ENCODE peak calls at places on chromosome 16, in ten cellular contexts. R is cardiac muscle cell, M is testis, U is endodermal cell, G is OCI-LY7, N is IMR-90, Y is lung, V is mammary epithelial cell, L is astrocyte, A is left lung. W is an unnamed sample.

GRCh38 chr16:79195948-79196347 is 404.6 kb downstream of the MAF start:
- DNase-seq in R (no peak), G (no peak), L (no peak), V (no peak), U (no peak), N (no peak), Y (no peak), M (no peak), A (no peak), W (no peak)

GRCh38 chr16:65069766-65070165 is 52.1 kb downstream of the CDH11 start:
- DNase-seq in U (no peak), Y (no peak), A (no peak), R (no peak), N (peak; percentile 61), L (no peak), M (no peak), G (no peak), V (no peak), W (no peak)

GRCh38 chr16:12729448-12729847 is 74.2 kb downstream of the CPPED1 start:
- DNase-seq in A (no peak), L (peak; percentile 65), N (peak; percentile 30), G (no peak), R (no peak), M (no peak), V (peak; percentile 52), U (no peak), Y (no peak), W (no peak)

GRCh38 chr16:11310997-11311561 is 29.9 kb upstream of the PRM1 start:
- DNase-seq in V (no peak), R (no peak), N (no peak), G (peak; percentile 93), A (no peak), M (no peak), U (no peak), L (no peak), Y (no peak), W (no peak)

GRCh38 chr16:67260426-67261063 is 11.8 kb downstream of the SLC9A5 start:
- DNase-seq in R (peak; percentile 73), G (peak; percentile 77), U (peak; percentile 75), N (peak; percentile 72), V (peak; percentile 50), Y (no peak), M (no peak), L (no peak), A (no peak), W (peak; percentile 62)

GRCh38 chr16:12637002-12637401 is 166.7 kb downstream of the CPPED1 start:
- DNase-seq in U (peak; percentile 85), A (no peak), N (no peak), V (no peak), R (peak; percentile 18), L (no peak), G (no peak), Y (no peak), M (no peak), W (no peak)

GRCh38 chr16:55364811-55365210 is 40.8 kb downstream of the IRX6 start:
- DNase-seq in L (no peak), N (no peak), R (no peak), V (no peak), A (no peak), M (no peak), G (no peak), U (no peak), Y (no peak), W (no peak)

GRCh38 chr16:81558444-81559175 is 114.0 kb downstream of the CMIP start:
- DNase-seq in U (peak; percentile 79), Y (peak; percentile 76), L (no peak), M (no peak), A (peak; percentile 81), G (no peak), N (no peak), R (no peak), V (no peak), W (no peak)

GRCh38 chr16:55357241-55357640 is 33.2 kb downstream of the IRX6 start:
- DNase-seq in U (no peak), V (no peak), N (no peak), L (no peak), G (no peak), Y (no peak), M (no peak), R (no peak), A (no peak), W (no peak)

GRCh38 chr16:30185683-30186421 is 2.5 kb downstream of the CORO1A start:
- DNase-seq in M (no peak), G (peak; percentile 90), U (peak; percentile 43), A (peak; percentile 77), V (no peak), R (no peak), Y (peak; percentile 57), L (no peak), N (no peak), W (no peak)

GRCh38 chr16:28495098-28495793 is 803 bp downstream of the APOBR start:
- DNase-seq in G (no peak), M (no peak), A (no peak), N (no peak), V (no peak), R (no peak), U (no peak), L (no peak), Y (no peak), W (no peak)
- H3K4me3 ChIP-seq in G (peak overlapping the region; percentile 88), M (no peak overlapping the region), A (peak overlapping the region; percentile 15), N (no peak overlapping the region), V (no peak overlapping the region), R (no peak overlapping the region), U (no peak overlapping the region), L (no peak overlapping the region), Y (no peak overlapping the region), W (no peak overlapping the region)

GRCh38 chr16:85718153-85718477 is 29.4 kb upstream of the GINS2 start:
- DNase-seq in G (no peak), U (no peak), L (no peak), A (no peak), Y (no peak), R (no peak), V (no peak), N (no peak), M (no peak), W (no peak)
- TF ChIP-seq CTCF in G (no peak), U (no peak), L (no peak), A (no peak), Y (no peak), R (no peak), V (no peak), N (no peak), M (no peak), W (no peak)

DNA sequence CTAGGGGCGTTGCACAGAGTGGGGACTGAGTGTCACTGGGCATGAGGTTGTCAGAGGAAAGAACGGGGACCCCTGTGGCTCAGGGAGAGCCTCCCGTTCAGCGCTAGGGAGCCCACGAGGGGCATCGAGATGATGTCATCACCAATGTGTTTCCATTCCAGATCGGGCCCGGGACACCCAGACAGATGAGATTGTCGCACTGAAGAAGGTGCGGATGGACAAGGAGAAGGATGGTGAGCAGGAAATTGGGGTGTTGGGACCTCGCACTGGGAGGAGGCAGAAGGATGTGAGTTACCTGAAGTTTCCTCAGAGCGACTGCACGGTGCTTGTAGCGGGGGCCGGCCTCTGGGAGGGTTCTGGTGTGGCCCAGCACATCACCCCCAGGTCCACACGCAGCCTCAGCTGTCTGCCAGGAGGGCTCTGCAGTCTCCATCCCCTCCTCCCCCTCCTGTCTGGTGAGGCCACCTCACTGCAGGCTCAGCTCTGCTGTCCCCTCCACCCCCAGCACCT is 4.0 kb downstream of the CDK10 start:
- DNase-seq in N (no peak), G (no peak), U (no peak), L (no peak), V (no peak), R (no peak), A (no peak), M (no peak), Y (no peak), W (no peak)
- H3K4me1 ChIP-seq in N (peaks cover 3% of the 10 kb centered on the region), G (peaks cover 13% of the 10 kb centered on the region), U (no peaks in the 10 kb centered on the region), L (peaks cover 10% of the 10 kb centered on the region), V (peaks cover 5% of the 10 kb centered on the region), R (peaks cover 7% of the 10 kb centered on the region), A (peaks cover 13% of the 10 kb centered on the region), M (peaks cover 7% of the 10 kb centered on the region), Y (peaks cover 5% of the 10 kb centered on the region), W (no peaks in the 10 kb centered on the region)

GRCh38 chr16:49854227-49855203 is 1.4 kb downstream of the ZNF423 start:
- DNase-seq in V (no peak), U (peak; percentile 81), M (no peak), G (peak; percentile 19), Y (no peak), N (no peak), A (no peak), L (no peak), R (peak; percentile 70), W (peak; percentile 75)
- H3K4me3 ChIP-seq in V (no peak overlapping the region), U (peak overlapping the region; percentile 64), M (peak overlapping the region; percentile 74), G (peak overlapping the region; percentile 68), Y (peak overlapping the region; percentile 67), N (peak overlapping the region; percentile 71), A (peak overlapping the region; percentile 56), L (peak overlapping the region; percentile 51), R (peak overlapping the region; percentile 99), W (peak overlapping the region; percentile 77)

GRCh38 chr16:21611546-21612384 is 12.4 kb downstream of the METTL9 start:
- DNase-seq in N (no peak), L (peak; percentile 18), R (no peak), M (no peak), U (no peak), Y (no peak), G (no peak), A (no peak), V (no peak), W (no peak)

GRCh38 chr16:21618261-21618660 is 18.9 kb downstream of the METTL9 start:
- DNase-seq in R (no peak), N (no peak), L (no peak), V (no peak), Y (no peak), A (no peak), G (no peak), U (no peak), M (no peak), W (no peak)

GRCh38 chr16:21611178-21611545 is 11.8 kb downstream of the METTL9 start:
- DNase-seq in A (no peak), L (no peak), G (no peak), Y (no peak), V (no peak), U (no peak), N (peak; percentile 65), R (no peak), M (no peak), W (no peak)

GRCh38 chr16:21613361-21613760 is 14.0 kb downstream of the METTL9 start:
- DNase-seq in G (no peak), A (no peak), M (no peak), V (no peak), U (no peak), N (no peak), L (no peak), Y (no peak), R (no peak), W (no peak)

DNA sequence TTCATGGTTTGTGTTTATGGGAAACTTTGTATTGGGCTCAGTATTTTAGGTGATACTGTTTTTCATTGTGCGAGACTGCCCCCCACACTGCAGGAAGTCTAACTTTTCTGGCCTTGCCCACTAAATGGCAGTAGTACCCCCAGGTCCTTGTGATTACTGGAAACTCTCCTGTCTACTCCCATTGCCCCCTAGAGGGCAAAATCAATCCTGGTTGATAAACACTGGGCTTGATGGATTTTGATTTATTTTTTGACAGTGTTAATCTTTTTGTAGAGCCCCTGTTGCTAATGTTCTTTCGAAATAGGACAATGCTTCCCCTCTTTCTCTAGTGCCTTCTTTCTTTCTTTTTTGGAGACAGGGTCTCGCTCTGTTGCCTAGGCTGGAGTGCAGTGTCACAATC is 15.5 kb downstream of the METTL9 start:
- DNase-seq in Y (no peak), R (no peak), V (no peak), U (no peak), N (no peak), L (no peak), M (no peak), A (no peak), G (no peak), W (no peak)
- TF ChIP-seq CTCF in Y (no peak), R (no peak), V (peak; percentile 3), U (peak; percentile 67), N (no peak), L (no peak), M (no peak), A (no peak), G (peak; percentile 71), W (peak; percentile 40)

GRCh38 chr16:89485701-89486246 is 4.6 kb downstream of the ANKRD11 start:
- DNase-seq in R (no peak), U (no peak), N (no peak), M (no peak), L (no peak), V (no peak), A (no peak), Y (no peak), G (peak; percentile 31), W (no peak)
- H3K4me1 ChIP-seq in R (peaks cover 49% of the 10 kb centered on the region), U (peaks cover 8% of the 10 kb centered on the region), N (peaks cover 27% of the 10 kb centered on the region), M (peaks cover 64% of the 10 kb centered on the region), L (peaks cover 33% of the 10 kb centered on the region), V (peaks cover 35% of the 10 kb centered on the region), A (peaks cover 84% of the 10 kb centered on the region), Y (peaks cover 20% of the 10 kb centered on the region), G (peaks cover 77% of the 10 kb centered on the region), W (peaks cover 5% of the 10 kb centered on the region)